ENCODE peak calls at places on chromosomes 3 and 15, in seven cellular contexts. One of them, this sample, is unnamed.

GRCh38 chr3:7392206-7392605 is 531.3 kb downstream of the GRM7 start:
- DNase-seq in hypothalamus: no peak
- DNase-seq in HuH-7: no peak
- DNase-seq in HEK293T: no peak
- DNase-seq in ureter: no peak
- DNase-seq in AG09309: no peak
- DNase-seq in A549: no peak
- DNase-seq in this sample: no peak

GRCh38 chr3:155441026-155441425 is 147.5 kb upstream of the STRIT1 start:
- DNase-seq in hypothalamus: peak
- DNase-seq in HuH-7: no peak
- DNase-seq in HEK293T: no peak
- DNase-seq in ureter: no peak
- DNase-seq in AG09309: no peak
- DNase-seq in A549: no peak
- DNase-seq in this sample: no peak

GRCh38 chr3:23644741-23645140 is 161.0 kb upstream of the UBE2E1 start:
- DNase-seq in hypothalamus: no peak
- DNase-seq in HuH-7: no peak
- DNase-seq in HEK293T: no peak
- DNase-seq in ureter: no peak
- DNase-seq in AG09309: no peak
- DNase-seq in A549: no peak
- DNase-seq in this sample: no peak

GRCh38 chr15:92141607-92142006 is 252.1 kb upstream of the ST8SIA2 start:
- DNase-seq in hypothalamus: no peak
- DNase-seq in HuH-7: no peak
- DNase-seq in HEK293T: no peak
- DNase-seq in ureter: no peak
- DNase-seq in AG09309: no peak
- DNase-seq in A549: no peak
- DNase-seq in this sample: no peak

GRCh38 chr3:38109580-38110313 is 27.2 kb downstream of the ACAA1 start:
- DNase-seq in hypothalamus: no peak
- DNase-seq in HuH-7: no peak
- DNase-seq in HEK293T: no peak
- DNase-seq in ureter: no peak
- DNase-seq in AG09309: no peak
- DNase-seq in A549: no peak
- DNase-seq in this sample: no peak

GRCh38 chr15:28935316-28935715 is 49.5 kb downstream of the APBA2 start:
- DNase-seq in hypothalamus: no peak
- DNase-seq in HuH-7: peak
- DNase-seq in HEK293T: peak
- DNase-seq in ureter: no peak
- DNase-seq in AG09309: no peak
- DNase-seq in A549: no peak
- DNase-seq in this sample: no peak

GRCh38 chr3:177807150-177807875 is 610.0 kb upstream of the TBL1XR1 start:
- DNase-seq in hypothalamus: no peak
- DNase-seq in HuH-7: no peak
- DNase-seq in HEK293T: no peak
- DNase-seq in ureter: no peak
- DNase-seq in AG09309: no peak
- DNase-seq in A549: no peak
- DNase-seq in this sample: no peak

GRCh38 chr3:143363276-143363675 is 243.7 kb downstream of the CHST2 start:
- DNase-seq in hypothalamus: no peak
- DNase-seq in HuH-7: no peak
- DNase-seq in HEK293T: no peak
- DNase-seq in ureter: no peak
- DNase-seq in AG09309: no peak
- DNase-seq in A549: no peak
- DNase-seq in this sample: no peak

GRCh38 chr3:58672451-58672850 is 5.9 kb upstream of the FAM3D start:
- DNase-seq in hypothalamus: no peak
- DNase-seq in HuH-7: no peak
- DNase-seq in HEK293T: no peak
- DNase-seq in ureter: no peak
- DNase-seq in AG09309: no peak
- DNase-seq in A549: no peak
- DNase-seq in this sample: no peak

This sample was measured in NCI-H774.